ENCODE peak calls at places on chromosomes 16 and 17, in six cellular contexts. One of them, this sample, is unnamed. For H3K27me3, the result is how much of the 10 kb centered on the place peaks cover.

GRCh38 chr16:11629071-11630030 is 38.9 kb upstream of the SNN start:
- DNase-seq in cardiac muscle cell: no peak
- DNase-seq in H9: no peak
- DNase-seq in body of pancreas: peak
- DNase-seq in fibroblast of lung: peak
- DNase-seq in H1: no peak
- DNase-seq in this sample: no peak

GRCh38 chr17:38917259-38917658 is 8.2 kb upstream of the LASP1NB start:
- DNase-seq in cardiac muscle cell: no peak
- DNase-seq in fibroblast of lung: no peak
- DNase-seq in body of pancreas: no peak
- DNase-seq in H9: no peak
- DNase-seq in H1: no peak
- DNase-seq in this sample: no peak

GRCh38 chr17:3724373-3725077 is 822 bp downstream of the HASPIN start:
- DNase-seq in cardiac muscle cell: no peak
- DNase-seq in H9: no peak
- DNase-seq in body of pancreas: no peak
- DNase-seq in fibroblast of lung: no peak
- DNase-seq in H1: no peak
- DNase-seq in this sample: no peak

GRCh38 chr17:17256316-17256715 is 19.3 kb upstream of the FLCN start:
- DNase-seq in body of pancreas: no peak
- DNase-seq in H9: no peak
- DNase-seq in fibroblast of lung: no peak
- DNase-seq in H1: no peak
- DNase-seq in cardiac muscle cell: no peak
- DNase-seq in this sample: no peak

GRCh38 chr17:40038882-40039513 is 15.2 kb downstream of the MED24 start:
- DNase-seq in fibroblast of lung: peak
- DNase-seq in H1: no peak
- DNase-seq in H9: peak
- DNase-seq in body of pancreas: peak
- DNase-seq in cardiac muscle cell: peak
- DNase-seq in this sample: no peak

GRCh38 chr16:7285520-7285919 is 47.1 kb upstream of the RBFOX1 start:
- DNase-seq in body of pancreas: no peak
- DNase-seq in fibroblast of lung: no peak
- DNase-seq in H9: no peak
- DNase-seq in cardiac muscle cell: no peak
- DNase-seq in H1: no peak
- DNase-seq in this sample: no peak

GRCh38 chr16:66932076-66932475 is 2.1 kb downstream of the CIAO2B start:
- DNase-seq in cardiac muscle cell: no peak
- DNase-seq in H9: no peak
- DNase-seq in fibroblast of lung: no peak
- DNase-seq in body of pancreas: no peak
- DNase-seq in H1: no peak
- DNase-seq in this sample: no peak

GRCh38 chr17:2082003-2082862 is 27.3 kb downstream of the HIC1 start:
- DNase-seq in H9: no peak
- DNase-seq in body of pancreas: no peak
- DNase-seq in fibroblast of lung: no peak
- DNase-seq in cardiac muscle cell: no peak
- DNase-seq in H1: no peak
- DNase-seq in this sample: no peak

GRCh38 chr16:51431517-51432241 is 280.6 kb upstream of the SALL1 start:
- DNase-seq in fibroblast of lung: peak
- DNase-seq in H1: no peak
- DNase-seq in cardiac muscle cell: peak
- DNase-seq in body of pancreas: peak
- DNase-seq in H9: no peak
- DNase-seq in this sample: no peak

GRCh38 chr17:694239-694638 is 20.4 kb downstream of the VPS53 start:
- DNase-seq in body of pancreas: no peak
- DNase-seq in H1: no peak
- DNase-seq in cardiac muscle cell: peak
- DNase-seq in H9: no peak
- DNase-seq in fibroblast of lung: peak
- DNase-seq in this sample: no peak

GRCh38 chr16:54098247-54098646 is 188.3 kb downstream of the IRX3 start:
- DNase-seq in H1: no peak
- DNase-seq in cardiac muscle cell: no peak
- DNase-seq in body of pancreas: no peak
- DNase-seq in H9: no peak
- DNase-seq in fibroblast of lung: no peak
- DNase-seq in this sample: no peak

GRCh38 chr16:22977294-22977697 is 163.3 kb downstream of the HS3ST2 start:
- DNase-seq in H1: no peak
- DNase-seq in fibroblast of lung: no peak
- DNase-seq in cardiac muscle cell: no peak
- DNase-seq in H9: no peak
- DNase-seq in body of pancreas: no peak
- DNase-seq in this sample: no peak

GRCh38 chr16:456891-457483 is 31.5 kb downstream of the RAB11FIP3 start:
- DNase-seq in cardiac muscle cell: peak
- DNase-seq in body of pancreas: no peak
- DNase-seq in H1: no peak
- DNase-seq in fibroblast of lung: peak
- DNase-seq in H9: no peak
- DNase-seq in this sample: no peak

GRCh38 chr17:50908860-50909764 is 43.0 kb upstream of the TOB1 start:
- DNase-seq in H1: no peak
- DNase-seq in cardiac muscle cell: no peak
- DNase-seq in H9: peak
- DNase-seq in fibroblast of lung: no peak
- DNase-seq in body of pancreas: peak
- DNase-seq in this sample: peak

GRCh38 chr17:7853693-7854043 is 1.2 kb upstream of the TMEM88 start:
- DNase-seq in body of pancreas: no peak
- DNase-seq in cardiac muscle cell: no peak
- DNase-seq in H9: peak
- DNase-seq in fibroblast of lung: no peak
- DNase-seq in H1: no peak
- DNase-seq in this sample: no peak

GRCh38 chr17:72219136-72219823 is 98.5 kb downstream of the SOX9 start:
- DNase-seq in cardiac muscle cell: peak
- DNase-seq in body of pancreas: no peak
- DNase-seq in H1: no peak
- DNase-seq in fibroblast of lung: peak
- DNase-seq in H9: peak
- DNase-seq in this sample: no peak

GRCh38 chr17:4634981-4635380 is 6.5 kb downstream of the ALOX15 start:
- DNase-seq in H1: no peak
- DNase-seq in H9: no peak
- DNase-seq in fibroblast of lung: no peak
- DNase-seq in cardiac muscle cell: no peak
- DNase-seq in body of pancreas: no peak
- DNase-seq in this sample: no peak

GRCh38 chr17:10042589-10043244 is 137.6 kb upstream of the RCVRN start:
- DNase-seq in H9: no peak
- DNase-seq in cardiac muscle cell: peak
- DNase-seq in H1: no peak
- DNase-seq in body of pancreas: no peak
- DNase-seq in fibroblast of lung: no peak
- DNase-seq in this sample: no peak

GRCh38 chr17:4498461-4499397 is at the start of gene SPNS2:
- DNase-seq in fibroblast of lung: peak
- DNase-seq in H9: peak
- DNase-seq in cardiac muscle cell: peak
- DNase-seq in H1: no peak
- DNase-seq in body of pancreas: peak
- DNase-seq in this sample: peak

GRCh38 chr17:2253768-2254406 is 49.7 kb downstream of the SMG6 start:
- DNase-seq in H1: no peak
- DNase-seq in body of pancreas: no peak
- DNase-seq in cardiac muscle cell: no peak
- DNase-seq in H9: no peak
- DNase-seq in fibroblast of lung: no peak
- DNase-seq in this sample: no peak

GRCh38 chr17:9470171-9470570 is 105.4 kb downstream of the STX8 start:
- DNase-seq in H1: no peak
- DNase-seq in cardiac muscle cell: peak
- DNase-seq in fibroblast of lung: peak
- DNase-seq in H9: no peak
- DNase-seq in body of pancreas: no peak
- DNase-seq in this sample: no peak

GRCh38 chr16:58186176-58186944 is 11.5 kb downstream of the CSNK2A2 start:
- DNase-seq in H9: no peak
- DNase-seq in H1: no peak
- DNase-seq in body of pancreas: no peak
- DNase-seq in cardiac muscle cell: no peak
- DNase-seq in fibroblast of lung: no peak
- DNase-seq in this sample: no peak

GRCh38 chr17:15510361-15510760 is 42.9 kb upstream of the CDRT4 start:
- DNase-seq in fibroblast of lung: peak
- DNase-seq in body of pancreas: no peak
- DNase-seq in H9: no peak
- DNase-seq in H1: no peak
- DNase-seq in cardiac muscle cell: peak
- DNase-seq in this sample: no peak

GRCh38 chr16:55389426-55390073 is 65.5 kb downstream of the IRX6 start:
- DNase-seq in cardiac muscle cell: no peak
- DNase-seq in body of pancreas: no peak
- DNase-seq in H1: no peak
- DNase-seq in H9: no peak
- DNase-seq in fibroblast of lung: no peak
- DNase-seq in this sample: no peak

GRCh38 chr17:74325376-74325742 is 667 bp upstream of the KIF19 start:
- DNase-seq in H1: no peak
- DNase-seq in fibroblast of lung: no peak
- DNase-seq in cardiac muscle cell: no peak
- DNase-seq in body of pancreas: no peak
- DNase-seq in H9: no peak
- DNase-seq in this sample: no peak

GRCh38 chr17:7336240-7337175 is at the start of gene ACAP1:
- DNase-seq in H1: peak
- DNase-seq in cardiac muscle cell: no peak
- DNase-seq in body of pancreas: no peak
- DNase-seq in H9: peak
- DNase-seq in fibroblast of lung: no peak
- DNase-seq in this sample: peak

GRCh38 chr17:60840456-60840855 is 162.8 kb downstream of the BCAS3 start:
- DNase-seq in H9: no peak
- DNase-seq in fibroblast of lung: no peak
- DNase-seq in body of pancreas: no peak
- DNase-seq in H1: no peak
- DNase-seq in cardiac muscle cell: no peak
- DNase-seq in this sample: no peak

DNA sequence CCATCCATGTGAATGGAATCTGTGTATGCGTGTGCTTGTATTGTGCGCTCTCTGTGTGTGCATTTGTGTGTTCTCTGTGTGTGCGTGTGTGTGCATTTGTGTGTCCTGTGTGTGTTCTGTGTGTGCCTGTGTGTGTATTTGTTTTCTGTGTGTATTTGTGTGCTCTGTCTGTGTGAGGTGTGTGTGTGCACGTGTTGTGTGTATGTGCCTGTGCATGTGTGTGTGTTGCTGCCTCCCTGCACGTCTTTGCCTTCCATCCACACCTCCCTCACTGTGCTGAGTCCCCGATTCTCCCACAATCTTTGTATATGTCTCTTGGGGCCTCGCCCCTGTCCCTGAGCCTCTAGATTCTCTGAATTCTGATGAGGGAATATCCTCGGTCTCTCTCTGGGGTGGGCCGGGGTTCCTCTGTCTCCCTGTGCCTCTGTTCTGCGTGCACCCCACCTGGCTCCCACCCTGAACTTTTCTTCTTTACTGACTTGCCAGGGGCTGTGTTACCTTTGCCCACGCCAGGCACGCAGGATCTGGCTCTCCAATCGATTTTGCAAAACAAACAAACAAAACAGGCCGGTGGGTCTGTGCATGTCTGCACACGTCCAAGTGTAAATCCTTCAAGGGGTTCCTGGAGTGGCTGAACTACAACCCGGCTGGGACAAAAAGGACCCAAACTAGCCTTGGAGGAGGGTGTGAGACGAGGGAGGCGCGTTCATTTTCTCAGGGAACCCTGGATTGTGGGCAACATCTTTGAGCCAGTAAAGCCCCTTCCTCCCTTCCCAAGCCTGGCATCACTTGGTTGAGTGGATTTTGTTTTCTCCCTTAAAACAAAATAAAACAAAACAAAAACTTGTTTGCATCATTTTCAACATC is 8.1 kb upstream of the FOXF1 start:
- DNase-seq in H9: no peak
- DNase-seq in fibroblast of lung: no peak
- DNase-seq in body of pancreas: no peak
- DNase-seq in H1: no peak
- DNase-seq in cardiac muscle cell: no peak
- DNase-seq in this sample: no peak
- H3K27me3 ChIP-seq in H9: half or more
- H3K27me3 ChIP-seq in fibroblast of lung: under half
- H3K27me3 ChIP-seq in body of pancreas: under half
- H3K27me3 ChIP-seq in H1: half or more
- H3K27me3 ChIP-seq in cardiac muscle cell: half or more
- H3K27me3 ChIP-seq in this sample: half or more

GRCh38 chr16:87053016-87053982 is 263.9 kb downstream of the C16orf95 start:
- DNase-seq in H9: peak
- DNase-seq in fibroblast of lung: no peak
- DNase-seq in body of pancreas: no peak
- DNase-seq in H1: no peak
- DNase-seq in cardiac muscle cell: no peak
- DNase-seq in this sample: no peak
- TF ChIP-seq CTCF in H9: peak
- TF ChIP-seq CTCF in fibroblast of lung: peak
- TF ChIP-seq CTCF in body of pancreas: no peak
- TF ChIP-seq CTCF in H1: peak
- TF ChIP-seq CTCF in cardiac muscle cell: no peak
- TF ChIP-seq CTCF in this sample: no peak

GRCh38 chr17:48545022-48545376 is at the start of gene HOXB2:
- DNase-seq in cardiac muscle cell: peak
- DNase-seq in H9: no peak
- DNase-seq in body of pancreas: no peak
- DNase-seq in fibroblast of lung: no peak
- DNase-seq in H1: no peak
- DNase-seq in this sample: no peak
- H3K27ac ChIP-seq in cardiac muscle cell: peak
- H3K27ac ChIP-seq in H9: no peak
- H3K27ac ChIP-seq in body of pancreas: peak
- H3K27ac ChIP-seq in fibroblast of lung: peak
- H3K27ac ChIP-seq in H1: no peak
- H3K27ac ChIP-seq in this sample: peak

GRCh38 chr16:27853101-27853500 is 210.4 kb downstream of the GSG1L start:
- DNase-seq in fibroblast of lung: no peak
- DNase-seq in H9: no peak
- DNase-seq in body of pancreas: no peak
- DNase-seq in H1: no peak
- DNase-seq in cardiac muscle cell: no peak
- DNase-seq in this sample: no peak

GRCh38 chr16:27852681-27853080 is 210.8 kb downstream of the GSG1L start:
- DNase-seq in H9: no peak
- DNase-seq in cardiac muscle cell: no peak
- DNase-seq in body of pancreas: no peak
- DNase-seq in fibroblast of lung: no peak
- DNase-seq in H1: no peak
- DNase-seq in this sample: no peak

GRCh38 chr16:27852116-27852515 is 211.4 kb downstream of the GSG1L start:
- DNase-seq in fibroblast of lung: no peak
- DNase-seq in H9: no peak
- DNase-seq in body of pancreas: no peak
- DNase-seq in H1: no peak
- DNase-seq in cardiac muscle cell: no peak
- DNase-seq in this sample: no peak

GRCh38 chr16:27849621-27850020 is 213.9 kb downstream of the GSG1L start:
- DNase-seq in H9: peak
- DNase-seq in H1: no peak
- DNase-seq in body of pancreas: no peak
- DNase-seq in cardiac muscle cell: no peak
- DNase-seq in fibroblast of lung: no peak
- DNase-seq in this sample: no peak

GRCh38 chr16:27851586-27851985 is 211.9 kb downstream of the GSG1L start:
- DNase-seq in body of pancreas: no peak
- DNase-seq in H1: no peak
- DNase-seq in fibroblast of lung: no peak
- DNase-seq in cardiac muscle cell: no peak
- DNase-seq in H9: no peak
- DNase-seq in this sample: no peak
- H3K27me3 ChIP-seq in body of pancreas: under half
- H3K27me3 ChIP-seq in H1: under half
- H3K27me3 ChIP-seq in fibroblast of lung: under half
- H3K27me3 ChIP-seq in cardiac muscle cell: under half
- H3K27me3 ChIP-seq in H9: under half
- H3K27me3 ChIP-seq in this sample: under half